ENCODE peak calls at places on chromosome 16, in eight cellular contexts. R is psoas muscle; T is stimulated activated CD8-positive, alpha-beta memory T cell treated with anti-CD3 and anti-CD28 coated beads, Interleukin-7, amount 100 ng/mL, for 1 hour; Q is BE2C; B is heart left ventricle; J is HFF-Myc; Y is SW480; Z is foreskin keratinocyte. O is an unnamed sample.

GRCh38 chr16:12145918-12146317 is 169.4 kb downstream of the SNX29 start:
- DNase-seq in B (no peak), Y (no peak), J (no peak), T (no peak), Q (no peak), R (no peak), Z (no peak), O (no peak)

GRCh38 chr16:69513180-69513966 is 52.4 kb upstream of the NFAT5 start:
- DNase-seq in B (no peak), T (no peak), J (peak; percentile 38), Z (peak; percentile 96), Y (peak; percentile 69), R (no peak), Q (no peak), O (no peak)

GRCh38 chr16:15443753-15444152 is 9.4 kb downstream of the BMERB1 start:
- DNase-seq in Q (no peak), R (no peak), Y (no peak), T (no peak), Z (no peak), J (no peak), B (no peak), O (no peak)

GRCh38 chr16:89320717-89321501 is 103.4 kb downstream of the ZNF778 start:
- DNase-seq in T (no peak), B (peak; percentile 76), Q (peak; percentile 86), R (peak; percentile 84), J (no peak), Y (no peak), Z (no peak), O (no peak)

GRCh38 chr16:85891776-85892166 is 7.2 kb upstream of the IRF8 start:
- DNase-seq in B (no peak), J (no peak), Y (no peak), R (no peak), Z (no peak), Q (no peak), T (no peak), O (no peak)

GRCh38 chr16:15881794-15882379 is 6.5 kb downstream of the CEP20 start:
- DNase-seq in Z (no peak), T (no peak), B (no peak), J (no peak), Y (no peak), Q (no peak), R (peak; percentile 25), O (no peak)

GRCh38 chr16:48609453-48610023 is 442 bp downstream of the N4BP1 start:
- DNase-seq in J (no peak), Z (no peak), T (no peak), Q (peak; percentile 77), R (peak; percentile 87), Y (peak; percentile 45), B (peak; percentile 87), O (no peak)

GRCh38 chr16:48146131-48146530 is 9.7 kb downstream of the ABCC12 start:
- DNase-seq in R (no peak), Y (no peak), T (no peak), J (no peak), Z (no peak), B (no peak), Q (no peak), O (no peak)

GRCh38 chr16:81319221-81319912 is 4.6 kb downstream of the GAN start:
- DNase-seq in T (no peak), Q (no peak), B (no peak), J (no peak), R (no peak), Y (peak; percentile 11), Z (peak; percentile 20), O (no peak)

GRCh38 chr16:87891763-87892162 is 22.5 kb upstream of the SLC7A5 start:
- DNase-seq in T (no peak), Z (no peak), Q (no peak), B (no peak), J (no peak), Y (no peak), R (no peak), O (no peak)

GRCh38 chr16:35258381-35258780 is 1799.0 kb downstream of the TP53TG3F start:
- DNase-seq in Y (no peak), Z (no peak), Q (no peak), R (no peak), B (no peak), T (no peak), J (no peak), O (no peak)

GRCh38 chr16:67235816-67236547 is 9.1 kb downstream of the TMEM208 start:
- DNase-seq in Y (no peak), J (no peak), Q (no peak), T (no peak), Z (no peak), B (peak; percentile 40), R (no peak), O (no peak)

GRCh38 chr16:81823111-81823510 is 44.0 kb downstream of the PLCG2 start:
- DNase-seq in T (no peak), Q (no peak), B (peak; percentile 70), Y (no peak), R (no peak), Z (no peak), J (no peak), O (peak; percentile 89)

GRCh38 chr16:22425036-22425801 is 50.8 kb upstream of the CDR2 start:
- DNase-seq in Y (no peak), Z (no peak), T (no peak), R (peak; percentile 84), J (peak; percentile 78), Q (no peak), B (peak; percentile 73), O (no peak)

GRCh38 chr16:58116529-58116928 is 12.7 kb downstream of the CFAP20 start:
- DNase-seq in Q (no peak), R (no peak), T (no peak), Z (no peak), B (no peak), Y (no peak), J (no peak), O (no peak)

GRCh38 chr16:5003211-5003610 is 30.5 kb downstream of the NAGPA start:
- DNase-seq in R (no peak), Y (no peak), T (no peak), B (peak; percentile 39), Z (no peak), J (no peak), Q (no peak), O (peak; percentile 55)

GRCh38 chr16:5581428-5581827 is 483.8 kb upstream of the EEF2KMT start:
- DNase-seq in Y (no peak), T (no peak), J (no peak), B (no peak), Z (no peak), R (no peak), Q (no peak), O (no peak)

GRCh38 chr16:69889295-69889964 is 61.7 kb upstream of the CLEC18A start:
- DNase-seq in Z (no peak), T (no peak), Y (no peak), J (no peak), Q (no peak), B (no peak), R (no peak), O (no peak)

GRCh38 chr16:65679785-65680184 is 557.9 kb upstream of the CDH11 start:
- DNase-seq in Y (no peak), B (no peak), T (no peak), R (no peak), Q (no peak), J (no peak), Z (no peak), O (no peak)

GRCh38 chr16:11682655-11683096 is 14.4 kb downstream of the SNN start:
- DNase-seq in Q (no peak), Z (peak; percentile 88), T (no peak), J (no peak), R (no peak), Y (no peak), B (no peak), O (no peak)

GRCh38 chr16:83098536-83098935 is 471.8 kb downstream of the CDH13 start:
- DNase-seq in B (no peak), Z (no peak), T (no peak), Y (no peak), R (no peak), Q (no peak), J (no peak), O (no peak)

GRCh38 chr16:10027553-10027952 is 154.7 kb downstream of the GRIN2A start:
- DNase-seq in T (no peak), J (no peak), Q (no peak), R (no peak), Z (no peak), B (no peak), Y (no peak), O (no peak)

GRCh38 chr16:89113661-89114060 is 20.0 kb downstream of the ACSF3 start:
- DNase-seq in Y (no peak), J (no peak), Q (peak; percentile 8), R (no peak), B (peak; percentile 58), Z (no peak), T (no peak), O (peak; percentile 75)

GRCh38 chr16:5479925-5480324 is 382.3 kb upstream of the EEF2KMT start:
- DNase-seq in Q (no peak), T (no peak), J (no peak), R (no peak), Y (no peak), Z (no peak), B (no peak), O (no peak)

GRCh38 chr16:88610080-88610479 is 28.3 kb upstream of the IL17C start:
- DNase-seq in T (no peak), Y (no peak), B (no peak), J (no peak), Z (no peak), R (no peak), Q (no peak), O (no peak)

GRCh38 chr16:3646348-3646920 is 8.1 kb upstream of the DNASE1 start:
- DNase-seq in B (no peak), R (no peak), Q (no peak), J (no peak), T (no peak), Y (peak; percentile 85), Z (no peak), O (no peak)

GRCh38 chr16:86294535-86294934 is 215.8 kb upstream of the FOXF1 start:
- DNase-seq in R (no peak), Z (no peak), Q (no peak), B (no peak), T (no peak), J (no peak), Y (no peak), O (no peak)

GRCh38 chr16:50066482-50067289 is 916 bp downstream of the HEATR3 start:
- DNase-seq in Q (no peak), Z (no peak), T (no peak), Y (no peak), B (no peak), J (no peak), R (no peak), O (no peak)

GRCh38 chr16:89179656-89180315 is 8.2 kb downstream of the CDH15 start:
- DNase-seq in R (no peak), Q (no peak), J (no peak), T (no peak), Y (no peak), B (no peak), Z (no peak), O (no peak)

GRCh38 chr16:15523092-15523541 is 88.7 kb downstream of the BMERB1 start:
- DNase-seq in Y (peak; percentile 29), R (peak; percentile 82), B (no peak), Q (no peak), Z (no peak), T (no peak), J (no peak), O (peak; percentile 57)

O was measured in left lung.